ENCODE peak calls at places on chromosomes 5 and 9, in four cellular contexts. W is pancreas, L is NCI-H1930, T is colonic mucosa. E is an unnamed sample.

GRCh38 chr9:92686954-92687353 is 17.0 kb upstream of the IPPK start:
- DNase-seq in W (no peak), L (no peak), T (no peak), E (no peak)

GRCh38 chr9:4116091-4116581 is 183.7 kb downstream of the GLIS3 start:
- DNase-seq in W (no peak), L (no peak), T (no peak), E (no peak)

GRCh38 chr5:142537938-142538337 is 148.0 kb downstream of the FGF1 start:
- DNase-seq in W (no peak), L (no peak), T (no peak), E (no peak)

GRCh38 chr9:20320921-20321320 is 301.4 kb downstream of the MLLT3 start:
- DNase-seq in W (no peak), L (no peak), T (no peak), E (no peak)

GRCh38 chr9:32551491-32552049 is 557 bp upstream of the SMIM27 start:
- DNase-seq in W (no peak), L (no peak), T (peak), E (peak)

GRCh38 chr9:131310833-131311554 is 21.5 kb downstream of the PLPP7 start:
- DNase-seq in W (no peak), L (no peak), T (no peak), E (no peak)

GRCh38 chr9:86175223-86175622 is 75.9 kb upstream of the GOLM1 start:
- DNase-seq in W (no peak), L (no peak), T (no peak), E (no peak)

GRCh38 chr5:668299-668995 is 24.7 kb downstream of the TPPP start:
- DNase-seq in W (peak), L (no peak), T (no peak), E (no peak)

GRCh38 chr9:137804908-137805356 is 72.7 kb upstream of the CACNA1B start:
- DNase-seq in W (no peak), L (no peak), T (no peak), E (no peak)

GRCh38 chr9:81526587-81526986 is 162.8 kb downstream of the TLE1 start:
- DNase-seq in W (no peak), L (no peak), T (no peak), E (no peak)

GRCh38 chr9:1429328-1429727 is 379.2 kb downstream of the DMRT2 start:
- DNase-seq in W (no peak), L (no peak), T (no peak), E (no peak)

GRCh38 chr5:137075163-137075970 is 423.8 kb downstream of the SPOCK1 start:
- DNase-seq in W (peak), L (peak), T (peak), E (no peak)

E was measured in GF-D8.